ENCODE peak calls at places on chromosomes 6 and 20, in nine cellular contexts. D is thyroid gland; O is ACHN; Z is activated naive CD8-positive, alpha-beta T cell treated with anti-CD3 and anti-CD28 coated beads, Interleukin-2, amount 50 U/mL, for 24 hours; F is LoVo; N is pancreas; G is heart right ventricle; K is activated CD4-positive, alpha-beta T cell treated with anti-CD3 and anti-CD28 coated beads for 48 hours; Q is Daoy. M is an unnamed sample.

GRCh38 chr6:148059869-148060268 is 282.8 kb upstream of the SASH1 start:
- DNase-seq in Z (no peak), K (no peak), G (no peak), N (no peak), Q (no peak), D (no peak), O (no peak), F (no peak), M (no peak)

GRCh38 chr20:45432294-45432693 is 16.4 kb downstream of the PIGT start:
- DNase-seq in D (no peak), Z (peak), N (no peak), Q (no peak), K (no peak), O (no peak), F (no peak), G (no peak), M (peak)

GRCh38 chr20:63858393-63859165 is 2.7 kb upstream of the ABHD16B start:
- DNase-seq in D (no peak), O (no peak), Q (no peak), F (no peak), Z (no peak), G (peak), N (no peak), K (no peak), M (peak)

GRCh38 chr6:97049254-97050004 is 124.9 kb downstream of the KLHL32 start:
- DNase-seq in Q (peak), K (peak), O (no peak), D (no peak), N (no peak), Z (no peak), F (no peak), G (no peak), M (no peak)

GRCh38 chr20:20207872-20208271 is 155.5 kb downstream of the CFAP61 start:
- DNase-seq in F (no peak), D (no peak), N (no peak), Q (no peak), O (no peak), K (no peak), Z (no peak), G (no peak), M (no peak)

GRCh38 chr20:46119028-46119546 is 973 bp downstream of the CD40 start:
- DNase-seq in Q (no peak), N (no peak), K (no peak), O (peak), F (no peak), Z (no peak), D (peak), G (no peak), M (no peak)

GRCh38 chr20:1892122-1892385 is 3.2 kb upstream of the SIRPA start:
- DNase-seq in Z (no peak), D (no peak), K (no peak), N (no peak), F (no peak), G (no peak), Q (no peak), O (no peak), M (no peak)

GRCh38 chr6:37691904-37692806 is 5.5 kb downstream of the MDGA1 start:
- DNase-seq in O (peak), G (peak), D (peak), Z (peak), N (peak), K (peak), Q (peak), F (peak), M (no peak)

GRCh38 chr6:90468080-90468479 is 118.8 kb downstream of the MAP3K7 start:
- DNase-seq in K (peak), F (no peak), Q (peak), D (no peak), N (no peak), Z (peak), G (no peak), O (peak), M (no peak)

GRCh38 chr6:166005846-166006592 is 161.6 kb downstream of the TBXT start:
- DNase-seq in F (no peak), D (peak), K (no peak), G (peak), Q (peak), O (peak), Z (no peak), N (peak), M (no peak)

GRCh38 chr6:912871-913663 is 220.1 kb upstream of the EXOC2 start:
- DNase-seq in Z (no peak), O (peak), F (peak), K (no peak), N (peak), D (peak), Q (peak), G (no peak), M (no peak)

GRCh38 chr6:108031968-108032367 is 42.6 kb downstream of the OSTM1 start:
- DNase-seq in Q (no peak), K (no peak), F (no peak), Z (no peak), O (no peak), G (no peak), D (no peak), N (peak), M (no peak)

GRCh38 chr20:364905-365794 is 15.4 kb upstream of the TRIB3 start:
- DNase-seq in O (peak), K (peak), G (no peak), F (peak), D (no peak), N (no peak), Q (peak), Z (no peak), M (no peak)

GRCh38 chr20:37907677-37908397 is 4.9 kb downstream of the VSTM2L start:
- DNase-seq in O (peak), F (peak), K (no peak), D (no peak), G (no peak), Z (no peak), N (no peak), Q (peak), M (no peak)

GRCh38 chr6:12570461-12571030 is 146.0 kb upstream of the PHACTR1 start:
- DNase-seq in F (no peak), K (no peak), Z (no peak), Q (no peak), O (no peak), N (no peak), D (no peak), G (no peak), M (no peak)

GRCh38 chr6:166253277-166254229 is 54.6 kb downstream of the PRR18 start:
- DNase-seq in Z (peak), O (no peak), F (no peak), Q (peak), N (no peak), G (no peak), K (peak), D (peak), M (no peak)

GRCh38 chr20:31642837-31643236 is 5.1 kb downstream of the COX4I2 start:
- DNase-seq in Z (no peak), O (no peak), D (no peak), G (no peak), Q (no peak), F (no peak), N (no peak), K (no peak), M (no peak)

GRCh38 chr6:38499046-38499445 is 140.7 kb downstream of the BTBD9 start:
- DNase-seq in O (no peak), K (no peak), G (no peak), Q (no peak), D (no peak), F (no peak), N (no peak), Z (no peak), M (no peak)

GRCh38 chr6:46745973-46746372 is 760 bp upstream of the ANKRD66 start:
- DNase-seq in Q (no peak), O (no peak), N (no peak), G (no peak), K (no peak), Z (no peak), F (no peak), D (no peak), M (no peak)

GRCh38 chr6:20866940-20867630 is 332.8 kb downstream of the CDKAL1 start:
- DNase-seq in D (no peak), Q (peak), K (no peak), N (no peak), Z (no peak), F (no peak), G (no peak), O (peak), M (no peak)

GRCh38 chr20:23147964-23148720 is 62.0 kb upstream of the CD93 start:
- DNase-seq in G (no peak), N (no peak), D (peak), O (peak), K (peak), F (peak), Q (peak), Z (peak), M (peak)

GRCh38 chr6:139474145-139475108 is 100.0 kb upstream of the CITED2 start:
- DNase-seq in Z (no peak), O (peak), D (peak), K (no peak), Q (no peak), N (peak), F (no peak), G (no peak), M (no peak)

GRCh38 chr6:113719545-113719944 is 137.6 kb upstream of the MARCKS start:
- DNase-seq in K (no peak), O (no peak), G (no peak), F (no peak), Q (no peak), Z (no peak), N (no peak), D (no peak), M (no peak)

GRCh38 chr6:29477923-29478450 is 9.8 kb downstream of the MAS1L start:
- DNase-seq in D (no peak), Z (no peak), N (no peak), Q (no peak), F (no peak), O (no peak), K (no peak), G (no peak), M (no peak)

GRCh38 chr6:4180653-4181255 is 45.4 kb upstream of the ECI2 start:
- DNase-seq in D (no peak), G (no peak), Z (no peak), K (no peak), F (no peak), N (no peak), Q (peak), O (no peak), M (no peak)

GRCh38 chr6:133693565-133693964 is 195.3 kb upstream of the TCF21 start:
- DNase-seq in G (no peak), Z (no peak), Q (no peak), F (no peak), N (no peak), D (no peak), O (no peak), K (no peak), M (no peak)

GRCh38 chr6:157104803-157105202 is 218.5 kb downstream of the TMEM242 start:
- DNase-seq in F (no peak), Q (no peak), O (no peak), K (no peak), D (no peak), N (no peak), G (no peak), Z (no peak), M (no peak)

GRCh38 chr20:7704021-7704420 is 236.2 kb downstream of the HAO1 start:
- DNase-seq in Z (no peak), G (no peak), N (no peak), F (no peak), K (no peak), O (no peak), Q (no peak), D (no peak), M (no peak)

GRCh38 chr20:40739841-40740240 is 50.8 kb upstream of the MAFB start:
- DNase-seq in Z (no peak), Q (no peak), F (no peak), N (no peak), K (no peak), G (no peak), D (no peak), O (no peak), M (no peak)

GRCh38 chr20:62069741-62070216 is 4.1 kb upstream of the TAF4 start:
- DNase-seq in D (no peak), Q (peak), K (no peak), N (peak), O (peak), F (peak), Z (no peak), G (no peak), M (no peak)

GRCh38 chr6:94454231-94454630 is 1034.9 kb upstream of the EPHA7 start:
- DNase-seq in Z (no peak), F (no peak), Q (no peak), O (no peak), D (no peak), G (no peak), K (no peak), N (no peak), M (no peak)

GRCh38 chr6:5905431-5906339 is 101.0 kb downstream of the NRN1 start:
- DNase-seq in K (no peak), N (peak), G (peak), F (peak), D (peak), Z (no peak), Q (peak), O (peak), M (no peak)

GRCh38 chr20:31475032-31475431 is at the start of the genes DEFB124 and REM1:
- DNase-seq in D (no peak), N (no peak), Z (no peak), Q (no peak), G (peak), O (no peak), F (no peak), K (no peak), M (no peak)

GRCh38 chr20:62195736-62196135 is 12.9 kb downstream of the MTG2 start:
- DNase-seq in K (no peak), F (no peak), D (no peak), N (no peak), G (peak), Q (no peak), O (no peak), Z (no peak), M (no peak)

GRCh38 chr6:85923013-85923430 is 280.3 kb upstream of the SYNCRIP start:
- DNase-seq in N (peak), F (peak), Z (no peak), K (peak), O (peak), D (peak), G (no peak), Q (peak), M (peak)

GRCh38 chr6:87124074-87124473 is 29.2 kb upstream of the CGA start:
- DNase-seq in N (no peak), D (no peak), G (no peak), Z (no peak), Q (no peak), K (no peak), O (no peak), F (no peak), M (no peak)

M was measured in GDM1.